ENCODE peak calls at places on chromosomes 16 and 17, in seven cellular contexts. M, O, X, P, G, U and L are unnamed samples.

GRCh38 chr17:35596072-35596471 is 8.9 kb downstream of the AP2B1 start:
- DNase-seq in X (no peak), G (no peak), U (no peak), P (no peak), M (no peak), O (no peak), L (no peak)

GRCh38 chr17:9116311-9116820 is 95.1 kb downstream of the NTN1 start:
- DNase-seq in G (no peak), U (no peak), O (peak), M (no peak), X (no peak), P (no peak), L (no peak)

GRCh38 chr17:3006801-3007200 is 56.6 kb downstream of the OR1D5 start:
- DNase-seq in G (no peak), U (no peak), O (no peak), M (peak), P (no peak), X (no peak), L (no peak)

GRCh38 chr17:30031214-30031869 is 85.3 kb upstream of the NSRP1 start:
- DNase-seq in X (no peak), M (no peak), U (no peak), O (no peak), P (no peak), G (no peak), L (no peak)

GRCh38 chr16:1613728-1614225 is 1.6 kb downstream of the CRAMP1 start:
- DNase-seq in X (no peak), M (no peak), G (peak), U (no peak), P (peak), O (no peak), L (no peak)

GRCh38 chr17:37555386-37555785 is 53.8 kb downstream of the SYNRG start:
- DNase-seq in U (no peak), X (no peak), M (no peak), G (no peak), P (no peak), O (no peak), L (no peak)

GRCh38 chr16:31407406-31407805 is 14.3 kb downstream of the ITGAD start:
- DNase-seq in X (no peak), O (no peak), P (no peak), M (no peak), G (no peak), U (no peak), L (no peak)

GRCh38 chr17:8470447-8471047 is 34.9 kb downstream of the NDEL1 start:
- DNase-seq in X (no peak), O (no peak), M (peak), P (no peak), U (peak), G (no peak), L (no peak)

GRCh38 chr16:24508614-24509013 is 30.8 kb upstream of the RBBP6 start:
- DNase-seq in X (no peak), U (no peak), G (no peak), P (peak), O (no peak), M (peak), L (peak)

GRCh38 chr16:4517812-4518211 is 20.8 kb downstream of the CDIP1 start:
- DNase-seq in P (peak), O (peak), X (no peak), U (no peak), G (no peak), M (peak), L (no peak)

GRCh38 chr17:61997649-61998048 is 67.4 kb downstream of the MED13 start:
- DNase-seq in X (no peak), O (no peak), U (no peak), M (no peak), P (no peak), G (no peak), L (peak)

GRCh38 chr16:74291577-74292208 is 4.9 kb upstream of the PSMD7 start:
- DNase-seq in G (no peak), M (no peak), U (no peak), O (no peak), X (no peak), P (no peak), L (no peak)

GRCh38 chr17:83104577-83105505 is 25.4 kb downstream of the METRNL start:
- DNase-seq in U (no peak), G (no peak), M (no peak), X (no peak), O (no peak), P (no peak), L (no peak)

GRCh38 chr17:58184308-58184985 is 8.1 kb upstream of the EPX start:
- DNase-seq in O (no peak), M (no peak), P (peak), U (no peak), X (no peak), G (no peak), L (peak)

GRCh38 chr17:73215414-73215813 is 22.6 kb downstream of the COG1 start:
- DNase-seq in G (no peak), U (no peak), X (no peak), P (no peak), M (no peak), O (no peak), L (no peak)

GRCh38 chr17:39564201-39564828 is 43.4 kb downstream of the NEUROD2 start:
- DNase-seq in P (no peak), U (no peak), O (no peak), G (no peak), X (no peak), M (no peak), L (no peak)

GRCh38 chr16:2537451-2538379 is at the start of gene PDPK1:
- DNase-seq in U (peak), G (peak), M (peak), P (peak), O (peak), X (peak), L (peak)

GRCh38 chr17:35094902-35095301 is 24.8 kb downstream of the RAD51D start:
- DNase-seq in P (peak), M (no peak), O (no peak), U (no peak), X (no peak), G (no peak), L (peak)

GRCh38 chr17:74749262-74750038 is 1.0 kb downstream of the NHERF1 start:
- DNase-seq in O (peak), M (no peak), G (no peak), P (no peak), U (no peak), X (no peak), L (no peak)

GRCh38 chr16:89383095-89384003 is 107.0 kb downstream of the ANKRD11 start:
- DNase-seq in U (no peak), X (no peak), G (no peak), O (peak), P (peak), M (no peak), L (no peak)

GRCh38 chr17:58531122-58531521 is 16.7 kb upstream of the MTMR4 start:
- DNase-seq in U (no peak), P (no peak), G (no peak), O (no peak), M (no peak), X (no peak), L (no peak)

GRCh38 chr17:63304704-63305261 is 141.3 kb downstream of the CYB561 start:
- DNase-seq in X (no peak), O (no peak), P (no peak), U (no peak), G (no peak), M (no peak), L (no peak)

GRCh38 chr16:11263737-11264136 is 5.4 kb downstream of the TNP2 start:
- DNase-seq in G (peak), O (no peak), P (no peak), M (no peak), U (no peak), X (peak), L (no peak)

GRCh38 chr17:28626818-28627217 is 12.8 kb upstream of the RSKR start:
- DNase-seq in G (no peak), U (no peak), P (no peak), M (no peak), X (no peak), O (no peak), L (no peak)

GRCh38 chr16:73062640-73063283 is 14.8 kb upstream of the ZFHX3 start:
- DNase-seq in P (no peak), O (no peak), M (no peak), G (no peak), U (no peak), X (no peak), L (no peak)

GRCh38 chr16:8194795-8195194 is 395.5 kb downstream of the TMEM114 start:
- DNase-seq in X (no peak), U (no peak), G (no peak), M (no peak), P (no peak), O (no peak), L (no peak)

GRCh38 chr16:89607937-89608740 is 5.3 kb upstream of the DPEP1 start:
- DNase-seq in O (no peak), U (no peak), M (no peak), P (no peak), G (no peak), X (no peak), L (no peak)

GRCh38 chr17:82097187-82097918 is 683 bp downstream of the FASN start:
- DNase-seq in M (peak), O (peak), G (no peak), P (peak), X (no peak), U (no peak), L (no peak)

GRCh38 chr17:71740866-71741265 is 380.0 kb upstream of the SOX9 start:
- DNase-seq in X (no peak), M (no peak), O (no peak), G (no peak), U (no peak), P (no peak), L (no peak)

GRCh38 chr17:45228121-45228941 is 6.6 kb downstream of the FMNL1 start:
- DNase-seq in O (no peak), M (no peak), P (no peak), X (no peak), G (peak), U (no peak), L (no peak)

GRCh38 chr17:28466521-28467048 is 6.9 kb upstream of the SLC13A2 start:
- DNase-seq in U (no peak), P (peak), G (no peak), X (no peak), O (no peak), M (no peak), L (no peak)

GRCh38 chr17:17063546-17064122 is 21.4 kb downstream of the MPRIP start:
- DNase-seq in U (peak), G (no peak), P (no peak), O (peak), X (no peak), M (peak), L (no peak)

GRCh38 chr16:21158208-21159110 is at the start of gene LDAF1:
- DNase-seq in M (peak), O (peak), G (peak), P (peak), X (peak), U (no peak), L (peak)

GRCh38 chr16:86672215-86672863 is 94.0 kb downstream of the FOXL1 start:
- DNase-seq in X (no peak), U (no peak), M (no peak), P (no peak), G (no peak), O (no peak), L (no peak)

GRCh38 chr17:37107406-37108083 is 158.8 kb downstream of the AATF start:
- DNase-seq in X (no peak), G (no peak), U (peak), P (no peak), M (peak), O (peak), L (no peak)

GRCh38 chr17:72110953-72111339 is 9.9 kb upstream of the SOX9 start:
- DNase-seq in O (no peak), G (no peak), P (no peak), U (no peak), X (no peak), M (no peak), L (no peak)

GRCh38 chr17:41428591-41429326 is 4.4 kb upstream of the KRT37 start:
- DNase-seq in U (no peak), X (no peak), M (no peak), O (no peak), P (no peak), G (no peak), L (no peak)

GRCh38 chr17:66488874-66489273 is 186.5 kb downstream of the PRKCA start:
- DNase-seq in P (no peak), U (no peak), M (no peak), G (no peak), X (no peak), O (no peak), L (no peak)

DNA sequence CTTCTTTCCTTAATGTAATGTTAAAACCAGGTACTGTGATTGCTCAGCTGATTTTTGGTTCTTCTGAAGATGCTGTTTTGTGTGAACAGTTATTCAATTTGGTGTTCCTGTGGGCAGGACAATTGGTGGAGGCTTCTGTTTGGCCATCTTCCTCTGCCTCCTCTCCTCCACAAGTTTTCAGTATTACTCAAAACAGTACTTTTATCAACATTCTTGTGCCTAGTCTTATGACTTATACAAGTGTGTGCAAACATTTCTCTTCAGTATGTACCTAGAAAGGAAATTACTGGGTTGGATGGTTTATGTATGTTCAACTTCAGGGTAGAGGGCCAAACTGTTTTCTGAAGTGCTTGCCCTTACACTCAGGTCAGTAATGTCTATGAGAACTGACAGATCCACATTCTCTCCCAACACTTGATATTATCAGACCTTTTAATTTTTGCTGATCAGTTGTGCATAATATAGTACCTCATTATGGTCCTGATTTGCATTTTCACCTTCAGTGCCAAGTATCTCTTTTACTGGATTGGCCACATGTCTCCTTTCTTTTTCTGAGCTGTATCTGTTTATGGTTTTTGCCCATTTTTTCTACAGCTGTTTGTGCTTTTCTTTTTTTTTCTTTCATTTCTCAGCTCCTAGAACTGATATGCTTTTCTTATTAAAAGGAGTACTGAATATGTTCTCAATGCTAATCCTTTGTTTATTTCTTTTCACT is 50.9 kb downstream of the ERCC4 start:
- DNase-seq in X (no peak), P (no peak), M (no peak), O (no peak), G (no peak), U (no peak), L (no peak)
- H3K4me3 ChIP-seq in X (no peak), P (no peak), M (no peak), O (no peak), G (no peak), U (no peak), L (no peak)

DNA sequence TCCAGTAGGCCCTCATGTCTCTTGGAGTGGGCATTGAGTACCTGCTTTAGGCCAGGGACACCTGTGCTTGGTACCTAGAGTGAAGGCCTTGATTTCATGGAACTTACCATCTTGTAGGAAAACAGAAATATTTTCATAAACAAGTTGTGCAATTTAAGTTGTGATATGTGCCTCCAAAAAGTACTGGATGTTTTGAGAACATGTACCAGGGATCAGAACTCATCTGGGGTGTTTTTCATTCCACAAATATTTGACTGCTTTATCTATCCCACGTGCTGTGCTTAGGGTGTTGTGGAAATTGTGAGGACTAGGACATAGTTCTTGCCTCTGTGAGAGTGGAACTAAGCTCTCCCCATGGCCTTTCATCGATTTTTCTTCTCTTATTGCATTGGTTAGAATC is 8.8 kb downstream of the NKD1 start:
- DNase-seq in P (no peak), G (no peak), O (no peak), X (no peak), M (no peak), U (no peak), L (no peak)
- H3K4me3 ChIP-seq in P (no peak), G (no peak), O (no peak), X (no peak), M (no peak), U (no peak), L (no peak)

GRCh38 chr16:67959930-67960329 is 8.5 kb downstream of the SLC12A4 start:
- DNase-seq in P (no peak), U (no peak), O (no peak), M (no peak), G (no peak), X (no peak), L (no peak)
- H3K4me3 ChIP-seq in P (no peak), U (no peak), O (no peak), M (no peak), G (no peak), X (no peak), L (no peak)

GRCh38 chr16:85174871-85175723 is 62.8 kb upstream of the CIBAR2 start:
- DNase-seq in M (no peak), G (no peak), P (no peak), U (no peak), X (no peak), O (no peak), L (no peak)
- H3K4me3 ChIP-seq in M (no peak), G (no peak), P (peak), U (no peak), X (no peak), O (no peak), L (peak)

GRCh38 chr17:76132574-76133338 is 8.3 kb downstream of the FOXJ1 start:
- DNase-seq in P (no peak), G (no peak), M (no peak), X (no peak), U (no peak), O (peak), L (no peak)

GRCh38 chr17:76137026-76137350 is 4.1 kb downstream of the FOXJ1 start:
- DNase-seq in O (no peak), G (no peak), M (no peak), X (no peak), P (no peak), U (no peak), L (no peak)

GRCh38 chr17:76135810-76136188 is 5.2 kb downstream of the FOXJ1 start:
- DNase-seq in U (no peak), P (no peak), X (no peak), M (no peak), G (no peak), O (no peak), L (no peak)

GRCh38 chr17:76136276-76137025 is 4.6 kb downstream of the FOXJ1 start:
- DNase-seq in G (no peak), O (no peak), M (no peak), X (no peak), U (no peak), P (no peak), L (no peak)

DNA sequence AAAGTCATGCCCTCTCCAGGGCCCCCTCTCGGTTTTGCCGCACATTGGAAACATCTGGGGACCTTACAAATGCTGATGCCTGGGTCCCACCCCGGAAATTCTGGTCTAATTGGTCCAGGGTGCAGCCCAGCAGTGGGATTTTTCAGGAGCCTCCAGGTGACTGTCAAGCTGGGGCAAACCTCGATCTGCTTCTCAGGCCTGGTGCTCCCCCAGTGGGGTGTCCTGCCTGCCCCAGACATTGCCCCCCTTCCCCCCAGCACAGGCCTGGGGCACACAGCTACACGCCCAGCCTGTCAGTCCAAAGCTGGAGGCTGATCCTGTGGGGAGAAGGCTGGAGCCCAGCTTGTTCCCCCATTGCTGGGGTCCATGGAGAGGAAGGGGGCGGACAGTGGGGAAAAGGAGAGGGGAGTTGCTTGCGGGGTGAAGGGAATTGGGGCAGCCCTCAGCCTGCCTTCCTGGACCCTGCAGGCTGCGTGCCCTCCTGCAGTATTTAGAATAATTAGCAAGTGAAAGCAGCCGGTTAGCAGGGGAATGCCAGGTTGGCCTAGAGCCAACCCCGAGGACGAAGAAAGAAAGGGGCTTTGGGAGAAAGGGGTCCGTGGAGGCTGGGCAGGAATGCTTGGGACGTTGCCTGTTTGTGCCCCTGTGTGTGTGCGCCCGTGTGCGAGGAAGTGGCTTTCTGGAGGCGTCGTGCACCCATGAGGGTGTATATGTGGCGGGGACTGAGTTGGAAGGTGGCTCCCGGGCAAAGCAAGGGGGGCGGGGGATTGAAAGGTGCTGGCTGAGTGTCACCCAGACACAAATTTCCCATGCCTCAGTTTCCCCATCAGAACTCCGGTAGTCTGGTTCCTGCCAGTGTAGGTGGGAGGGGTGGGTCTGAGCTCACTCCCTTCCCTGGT is 5.9 kb downstream of the FOXJ1 start:
- DNase-seq in X (no peak), P (no peak), U (no peak), M (no peak), G (no peak), O (no peak), L (no peak)
- H3K4me3 ChIP-seq in X (no peak), P (no peak), U (no peak), M (no peak), G (no peak), O (no peak), L (no peak)

GRCh38 chr17:78278139-78278741 is 46.8 kb downstream of the TMEM235 start:
- DNase-seq in O (no peak), M (no peak), G (no peak), U (no peak), P (no peak), X (no peak), L (peak)
- H3K4me3 ChIP-seq in O (no peak), M (no peak), G (no peak), U (no peak), P (no peak), X (no peak), L (no peak)

GRCh38 chr17:80474933-80475915 is 1.2 kb downstream of the NPTX1 start:
- DNase-seq in X (no peak), U (no peak), M (no peak), O (no peak), G (peak), P (no peak), L (no peak)
- H3K4me3 ChIP-seq in X (peak), U (peak), M (no peak), O (no peak), G (peak), P (peak), L (no peak)